ENCODE peak calls at places on chromosomes 3 and 15, in four cellular contexts. U is ureter; N is HCT116; Q is activated T-cell treated with anti-CD3 and anti-CD28 coated beads, Interleukin-2, amount 50 U/mL, for 48 hours. T is an unnamed sample.

GRCh38 chr3:160498202-160498601 is 48.6 kb upstream of the TRIM59 start:
- DNase-seq in Q (no peak), N (no peak), U (no peak), T (no peak)

GRCh38 chr3:127165036-127165435 is 27.9 kb upstream of the PRR23E start:
- DNase-seq in Q (no peak), U (no peak), N (no peak), T (no peak)

GRCh38 chr3:15154326-15154725 is 51.7 kb upstream of the CAPN7 start:
- DNase-seq in U (no peak), N (no peak), Q (no peak), T (no peak)

GRCh38 chr15:82040862-82041261 is 5.0 kb downstream of the MEX3B start:
- DNase-seq in U (no peak), Q (no peak), N (no peak), T (peak)

GRCh38 chr15:79811406-79812405 is 85.1 kb downstream of the MTHFS start:
- DNase-seq in U (peak), Q (no peak), N (no peak), T (peak)

GRCh38 chr3:19739504-19739903 is 194.5 kb downstream of the EFHB start:
- DNase-seq in N (no peak), Q (no peak), U (no peak), T (no peak)

GRCh38 chr15:89917442-89918085 is 4.8 kb upstream of the ARPIN start:
- DNase-seq in N (no peak), Q (no peak), U (no peak), T (peak)

GRCh38 chr3:149658444-149659172 is 783 bp upstream of the WWTR1 start:
- DNase-seq in Q (peak), N (peak), U (peak), T (peak)

GRCh38 chr3:184815046-184815930 is 3.3 kb downstream of the VPS8 start:
- DNase-seq in N (no peak), U (no peak), Q (no peak), T (no peak)

GRCh38 chr15:38176696-38177095 is 75.9 kb upstream of the SPRED1 start:
- DNase-seq in U (no peak), Q (no peak), N (no peak), T (no peak)

GRCh38 chr3:58652624-58653023 is 13.9 kb downstream of the FAM3D start:
- DNase-seq in U (no peak), Q (no peak), N (no peak), T (no peak)

GRCh38 chr3:136404056-136404455 is 153.9 kb downstream of the PCCB start:
- DNase-seq in N (no peak), Q (no peak), U (no peak), T (no peak)

GRCh38 chr3:126287536-126288181 is 69.5 kb downstream of the KLF15 start:
- DNase-seq in N (peak), Q (no peak), U (peak), T (peak)

GRCh38 chr15:98909968-98910885 is 97.4 kb downstream of the PGPEP1L start:
- DNase-seq in Q (no peak), N (no peak), U (no peak), T (no peak)

GRCh38 chr3:160963949-160964348 is 141.2 kb downstream of the B3GALNT1 start:
- DNase-seq in N (no peak), Q (no peak), U (no peak), T (no peak)

GRCh38 chr15:69735126-69735525 is 282.5 kb downstream of the RPLP1 start:
- DNase-seq in U (no peak), Q (no peak), N (no peak), T (no peak)

GRCh38 chr15:29681946-29682345 is 140.3 kb downstream of the TJP1 start:
- DNase-seq in U (no peak), Q (no peak), N (no peak), T (no peak)

GRCh38 chr15:67386947-67387346 is 132.4 kb downstream of the IQCH start:
- DNase-seq in Q (no peak), U (no peak), N (no peak), T (no peak)

GRCh38 chr3:184822654-184823053 is 10.7 kb downstream of the VPS8 start:
- DNase-seq in Q (no peak), N (no peak), U (no peak), T (no peak)

GRCh38 chr15:66646308-66646707 is 55.7 kb upstream of the SMAD6 start:
- DNase-seq in U (no peak), Q (no peak), N (no peak), T (no peak)

GRCh38 chr15:48802867-48803266 is 8.0 kb downstream of the CEP152 start:
- DNase-seq in Q (no peak), N (no peak), U (no peak), T (no peak)

GRCh38 chr3:128318275-128318920 is 148.3 kb downstream of the DNAJB8 start:
- DNase-seq in Q (no peak), U (peak), N (no peak), T (no peak)

GRCh38 chr15:25545017-25545416 is 106.2 kb upstream of the UBE3A start:
- DNase-seq in Q (no peak), U (no peak), N (no peak), T (no peak)

GRCh38 chr3:1828519-1828918 is 270.1 kb upstream of the CNTN4 start:
- DNase-seq in Q (no peak), U (no peak), N (no peak), T (no peak)

GRCh38 chr15:79965836-79966630 is 5.0 kb downstream of the BCL2A1 start:
- DNase-seq in N (no peak), Q (no peak), U (no peak), T (no peak)

GRCh38 chr15:95911570-95912279 is 418.8 kb upstream of the NR2F2 start:
- DNase-seq in Q (no peak), N (no peak), U (no peak), T (no peak)

GRCh38 chr15:99845009-99845408 is 111.8 kb upstream of the LYSMD4 start:
- DNase-seq in N (no peak), U (no peak), Q (no peak), T (no peak)

T was measured in lung.